ENCODE peak calls at places on chromosomes 6 and 20, in eight cellular contexts. One of them, this sample, is unnamed.

GRCh38 chr20:36792422-36792821 is 18.9 kb upstream of the DSN1 start:
- DNase-seq in ovary: no peak
- DNase-seq in HCT116: peak
- DNase-seq in tibial artery: no peak
- DNase-seq in thyroid gland: peak
- DNase-seq in A549: peak
- DNase-seq in right atrium auricular region: no peak
- DNase-seq in uterus: peak
- DNase-seq in this sample: no peak

GRCh38 chr20:64161595-64162238 is 2.5 kb upstream of the MYT1 start:
- DNase-seq in right atrium auricular region: no peak
- DNase-seq in uterus: no peak
- DNase-seq in ovary: no peak
- DNase-seq in HCT116: no peak
- DNase-seq in A549: peak
- DNase-seq in tibial artery: no peak
- DNase-seq in thyroid gland: peak
- DNase-seq in this sample: peak

GRCh38 chr6:57257911-57258541 is 35.9 kb upstream of the RAB23 start:
- DNase-seq in right atrium auricular region: no peak
- DNase-seq in uterus: peak
- DNase-seq in thyroid gland: peak
- DNase-seq in HCT116: no peak
- DNase-seq in tibial artery: no peak
- DNase-seq in ovary: no peak
- DNase-seq in A549: no peak
- DNase-seq in this sample: no peak

GRCh38 chr6:161922631-161923119 is 648.8 kb upstream of the AGPAT4 start:
- DNase-seq in HCT116: peak
- DNase-seq in right atrium auricular region: no peak
- DNase-seq in tibial artery: no peak
- DNase-seq in A549: peak
- DNase-seq in ovary: no peak
- DNase-seq in thyroid gland: peak
- DNase-seq in uterus: no peak
- DNase-seq in this sample: peak

GRCh38 chr6:303948-304558 is 11.8 kb downstream of the DUSP22 start:
- DNase-seq in ovary: no peak
- DNase-seq in right atrium auricular region: no peak
- DNase-seq in HCT116: no peak
- DNase-seq in uterus: no peak
- DNase-seq in A549: no peak
- DNase-seq in thyroid gland: no peak
- DNase-seq in tibial artery: no peak
- DNase-seq in this sample: no peak

GRCh38 chr6:152270301-152270925 is 366.7 kb downstream of the SYNE1 start:
- DNase-seq in uterus: no peak
- DNase-seq in A549: no peak
- DNase-seq in right atrium auricular region: no peak
- DNase-seq in ovary: no peak
- DNase-seq in HCT116: no peak
- DNase-seq in tibial artery: no peak
- DNase-seq in thyroid gland: no peak
- DNase-seq in this sample: no peak

GRCh38 chr6:130923350-130923749 is 96.1 kb downstream of the SMLR1 start:
- DNase-seq in right atrium auricular region: no peak
- DNase-seq in uterus: no peak
- DNase-seq in thyroid gland: no peak
- DNase-seq in A549: no peak
- DNase-seq in HCT116: no peak
- DNase-seq in ovary: no peak
- DNase-seq in tibial artery: no peak
- DNase-seq in this sample: no peak

GRCh38 chr20:10047427-10047826 is 12.6 kb downstream of the ANKEF1 start:
- DNase-seq in tibial artery: no peak
- DNase-seq in uterus: no peak
- DNase-seq in thyroid gland: no peak
- DNase-seq in HCT116: no peak
- DNase-seq in ovary: no peak
- DNase-seq in right atrium auricular region: no peak
- DNase-seq in A549: peak
- DNase-seq in this sample: peak

GRCh38 chr6:44146685-44147084 is 11.9 kb upstream of the CAPN11 start:
- DNase-seq in uterus: no peak
- DNase-seq in thyroid gland: no peak
- DNase-seq in A549: no peak
- DNase-seq in right atrium auricular region: no peak
- DNase-seq in ovary: no peak
- DNase-seq in HCT116: no peak
- DNase-seq in tibial artery: no peak
- DNase-seq in this sample: no peak

GRCh38 chr6:43570876-43571441 is 4.9 kb downstream of the XPO5 start:
- DNase-seq in HCT116: no peak
- DNase-seq in tibial artery: no peak
- DNase-seq in thyroid gland: peak
- DNase-seq in uterus: no peak
- DNase-seq in right atrium auricular region: no peak
- DNase-seq in A549: no peak
- DNase-seq in ovary: no peak
- DNase-seq in this sample: no peak

GRCh38 chr6:11217360-11218076 is 14.9 kb downstream of the NEDD9 start:
- DNase-seq in HCT116: no peak
- DNase-seq in uterus: no peak
- DNase-seq in A549: no peak
- DNase-seq in thyroid gland: peak
- DNase-seq in tibial artery: no peak
- DNase-seq in right atrium auricular region: no peak
- DNase-seq in ovary: no peak
- DNase-seq in this sample: no peak

GRCh38 chr6:75963569-75963968 is 108.9 kb downstream of the IMPG1 start:
- DNase-seq in HCT116: no peak
- DNase-seq in tibial artery: no peak
- DNase-seq in right atrium auricular region: no peak
- DNase-seq in A549: no peak
- DNase-seq in thyroid gland: no peak
- DNase-seq in uterus: no peak
- DNase-seq in ovary: no peak
- DNase-seq in this sample: no peak

GRCh38 chr6:99019341-99019740 is 71.6 kb upstream of the FBXL4 start:
- DNase-seq in tibial artery: no peak
- DNase-seq in ovary: no peak
- DNase-seq in HCT116: no peak
- DNase-seq in right atrium auricular region: no peak
- DNase-seq in A549: no peak
- DNase-seq in thyroid gland: no peak
- DNase-seq in uterus: no peak
- DNase-seq in this sample: no peak

GRCh38 chr6:160254467-160255312 is 3.9 kb downstream of the SLC22A2 start:
- DNase-seq in uterus: no peak
- DNase-seq in HCT116: no peak
- DNase-seq in thyroid gland: no peak
- DNase-seq in A549: peak
- DNase-seq in ovary: no peak
- DNase-seq in tibial artery: no peak
- DNase-seq in right atrium auricular region: no peak
- DNase-seq in this sample: no peak

GRCh38 chr6:163170294-163170883 is 244.1 kb upstream of the QKI start:
- DNase-seq in right atrium auricular region: no peak
- DNase-seq in thyroid gland: no peak
- DNase-seq in uterus: no peak
- DNase-seq in tibial artery: no peak
- DNase-seq in ovary: no peak
- DNase-seq in A549: peak
- DNase-seq in HCT116: no peak
- DNase-seq in this sample: peak

GRCh38 chr6:15512126-15512525 is 150.7 kb downstream of the DTNBP1 start:
- DNase-seq in HCT116: no peak
- DNase-seq in uterus: no peak
- DNase-seq in tibial artery: no peak
- DNase-seq in A549: no peak
- DNase-seq in right atrium auricular region: no peak
- DNase-seq in ovary: no peak
- DNase-seq in thyroid gland: peak
- DNase-seq in this sample: peak
- TF ChIP-seq CTCF in HCT116: peak
- TF ChIP-seq CTCF in uterus: no peak
- TF ChIP-seq CTCF in tibial artery: no peak
- TF ChIP-seq CTCF in A549: peak
- TF ChIP-seq CTCF in right atrium auricular region: peak
- TF ChIP-seq CTCF in ovary: no peak
- TF ChIP-seq CTCF in thyroid gland: peak
- TF ChIP-seq CTCF in this sample: peak

GRCh38 chr6:1611322-1611571 is 1.5 kb downstream of the FOXC1 start:
- DNase-seq in ovary: no peak
- DNase-seq in uterus: no peak
- DNase-seq in right atrium auricular region: no peak
- DNase-seq in tibial artery: no peak
- DNase-seq in HCT116: no peak
- DNase-seq in A549: no peak
- DNase-seq in thyroid gland: no peak
- DNase-seq in this sample: no peak
- H3K27ac ChIP-seq in ovary: peak
- H3K27ac ChIP-seq in uterus: peak
- H3K27ac ChIP-seq in right atrium auricular region: peak
- H3K27ac ChIP-seq in tibial artery: peak
- H3K27ac ChIP-seq in HCT116: peak
- H3K27ac ChIP-seq in A549: peak
- H3K27ac ChIP-seq in thyroid gland: peak
- H3K27ac ChIP-seq in this sample: peak

GRCh38 chr6:27126815-27127537 is 120.5 kb upstream of the PRSS16 start:
- DNase-seq in A549: peak
- DNase-seq in tibial artery: peak
- DNase-seq in uterus: peak
- DNase-seq in thyroid gland: peak
- DNase-seq in ovary: peak
- DNase-seq in right atrium auricular region: peak
- DNase-seq in HCT116: peak
- DNase-seq in this sample: peak
- H3K4me3 ChIP-seq in A549: peak
- H3K4me3 ChIP-seq in tibial artery: peak
- H3K4me3 ChIP-seq in uterus: peak
- H3K4me3 ChIP-seq in thyroid gland: no peak
- H3K4me3 ChIP-seq in ovary: peak
- H3K4me3 ChIP-seq in right atrium auricular region: peak
- H3K4me3 ChIP-seq in HCT116: peak
- H3K4me3 ChIP-seq in this sample: peak

DNA sequence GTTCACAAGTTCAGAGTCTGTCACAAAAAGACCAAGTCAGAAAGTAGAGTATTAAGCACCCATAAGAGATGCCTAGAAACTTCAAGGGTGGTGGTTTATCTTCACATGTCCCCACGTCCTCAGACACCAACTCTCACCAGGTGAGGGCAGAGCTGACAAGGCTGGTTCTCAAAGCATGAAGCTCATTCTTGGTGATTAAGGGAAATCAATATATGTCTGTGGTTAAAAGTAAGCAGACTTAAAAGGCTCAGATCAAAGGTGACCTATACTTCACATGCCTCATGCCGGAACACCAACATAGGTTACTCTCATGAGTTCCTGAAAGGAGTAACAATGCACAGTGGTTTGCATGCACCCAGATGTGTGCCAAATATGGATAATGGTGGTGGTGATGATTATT is 27.0 kb downstream of the IL17A start:
- DNase-seq in right atrium auricular region: no peak
- DNase-seq in uterus: no peak
- DNase-seq in A549: no peak
- DNase-seq in HCT116: no peak
- DNase-seq in tibial artery: no peak
- DNase-seq in thyroid gland: no peak
- DNase-seq in ovary: no peak
- DNase-seq in this sample: no peak
- TF ChIP-seq CTCF in right atrium auricular region: no peak
- TF ChIP-seq CTCF in uterus: no peak
- TF ChIP-seq CTCF in A549: no peak
- TF ChIP-seq CTCF in HCT116: peak
- TF ChIP-seq CTCF in tibial artery: no peak
- TF ChIP-seq CTCF in thyroid gland: no peak
- TF ChIP-seq CTCF in ovary: no peak
- TF ChIP-seq CTCF in this sample: no peak

GRCh38 chr6:13294499-13295069 is 33.8 kb downstream of the TBC1D7 start:
- DNase-seq in HCT116: no peak
- DNase-seq in uterus: no peak
- DNase-seq in thyroid gland: no peak
- DNase-seq in ovary: no peak
- DNase-seq in tibial artery: no peak
- DNase-seq in A549: no peak
- DNase-seq in right atrium auricular region: peak
- DNase-seq in this sample: no peak

GRCh38 chr6:13299403-13299821 is 28.9 kb downstream of the TBC1D7 start:
- DNase-seq in uterus: no peak
- DNase-seq in right atrium auricular region: peak
- DNase-seq in thyroid gland: no peak
- DNase-seq in ovary: no peak
- DNase-seq in HCT116: no peak
- DNase-seq in tibial artery: no peak
- DNase-seq in A549: no peak
- DNase-seq in this sample: no peak

GRCh38 chr6:13295576-13295975 is 32.8 kb downstream of the TBC1D7 start:
- DNase-seq in uterus: no peak
- DNase-seq in HCT116: no peak
- DNase-seq in thyroid gland: no peak
- DNase-seq in A549: no peak
- DNase-seq in tibial artery: no peak
- DNase-seq in right atrium auricular region: peak
- DNase-seq in ovary: no peak
- DNase-seq in this sample: no peak

GRCh38 chr6:13297391-13297790 is 30.9 kb downstream of the TBC1D7 start:
- DNase-seq in ovary: no peak
- DNase-seq in uterus: no peak
- DNase-seq in A549: no peak
- DNase-seq in HCT116: no peak
- DNase-seq in tibial artery: no peak
- DNase-seq in thyroid gland: no peak
- DNase-seq in right atrium auricular region: peak
- DNase-seq in this sample: no peak

GRCh38 chr6:13296536-13296997 is 31.8 kb downstream of the TBC1D7 start:
- DNase-seq in ovary: no peak
- DNase-seq in thyroid gland: peak
- DNase-seq in A549: no peak
- DNase-seq in uterus: no peak
- DNase-seq in HCT116: no peak
- DNase-seq in tibial artery: no peak
- DNase-seq in right atrium auricular region: no peak
- DNase-seq in this sample: no peak
- H3K27ac ChIP-seq in ovary: no peak
- H3K27ac ChIP-seq in thyroid gland: no peak
- H3K27ac ChIP-seq in A549: no peak
- H3K27ac ChIP-seq in uterus: no peak
- H3K27ac ChIP-seq in HCT116: no peak
- H3K27ac ChIP-seq in tibial artery: no peak
- H3K27ac ChIP-seq in right atrium auricular region: no peak
- H3K27ac ChIP-seq in this sample: no peak

DNA sequence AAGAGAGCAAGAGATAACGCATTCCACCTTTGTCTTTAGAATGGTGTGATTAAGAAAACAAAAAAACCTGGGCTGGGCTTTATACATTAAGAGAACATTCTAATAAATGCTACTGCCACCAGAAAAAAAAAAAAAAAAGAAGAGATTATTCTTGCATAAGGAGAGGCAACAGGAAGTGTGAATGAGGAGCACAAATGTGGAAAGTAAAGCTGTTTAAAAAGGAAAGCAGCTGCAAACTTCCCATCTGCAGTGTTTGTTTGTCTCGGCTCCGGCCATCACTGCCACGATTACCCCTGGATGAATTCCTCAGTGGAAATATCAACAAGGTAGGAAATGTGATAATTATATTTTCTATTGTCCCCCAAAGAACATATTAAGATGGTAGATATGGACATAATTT is 223.9 kb downstream of the PHF3 start:
- DNase-seq in A549: no peak
- DNase-seq in right atrium auricular region: no peak
- DNase-seq in thyroid gland: no peak
- DNase-seq in tibial artery: no peak
- DNase-seq in HCT116: no peak
- DNase-seq in ovary: no peak
- DNase-seq in uterus: no peak
- DNase-seq in this sample: no peak
- H3K4me3 ChIP-seq in A549: no peak
- H3K4me3 ChIP-seq in right atrium auricular region: no peak
- H3K4me3 ChIP-seq in thyroid gland: no peak
- H3K4me3 ChIP-seq in tibial artery: no peak
- H3K4me3 ChIP-seq in HCT116: no peak
- H3K4me3 ChIP-seq in ovary: no peak
- H3K4me3 ChIP-seq in uterus: no peak
- H3K4me3 ChIP-seq in this sample: no peak

This sample was measured in testis.